ENCODE peak calls at places on chromosomes 12 and 14, in ten cellular contexts. W is CD4-positive, CD25-positive, alpha-beta regulatory T cell; T is adrenal gland; X is thoracic aorta; M is WERI-Rb-1; P is lower lobe of right lung; L is right lobe of liver; G is pancreas; I is brain microvascular endothelial cell; H is foreskin keratinocyte. K is an unnamed sample. For H3K27me3, the result is how much of the 10 kb centered on the place peaks cover.

GRCh38 chr12:13193403-13194100 is 3.0 kb upstream of the EMP1 start:
- DNase-seq in W (no peak), T (no peak), X (no peak), M (no peak), P (no peak), L (no peak), G (no peak), I (no peak), H (no peak), K (no peak)

GRCh38 chr12:65022960-65023359 is 98.1 kb downstream of the WIF1 start:
- DNase-seq in W (no peak), T (no peak), X (no peak), M (no peak), P (no peak), L (no peak), G (no peak), I (no peak), H (peak), K (no peak)

GRCh38 chr12:128992550-128992949 is 139.3 kb downstream of the GLT1D1 start:
- DNase-seq in W (no peak), T (no peak), X (no peak), M (no peak), P (no peak), L (no peak), G (no peak), I (no peak), H (no peak), K (no peak)

GRCh38 chr14:99232406-99233214 is 39.4 kb downstream of the BCL11B start:
- DNase-seq in W (no peak), T (no peak), X (no peak), M (no peak), P (no peak), L (no peak), G (no peak), I (no peak), H (no peak), K (no peak)

GRCh38 chr12:81815611-81816010 is 56.5 kb upstream of the PPFIA2 start:
- DNase-seq in W (no peak), T (no peak), X (no peak), M (no peak), P (no peak), L (no peak), G (no peak), I (no peak), H (peak), K (no peak)

GRCh38 chr14:90692826-90693225 is 123.4 kb downstream of the TTC7B start:
- DNase-seq in W (no peak), T (no peak), X (no peak), M (no peak), P (no peak), L (no peak), G (no peak), I (no peak), H (no peak), K (no peak)

GRCh38 chr12:117148642-117149041 is 41.6 kb downstream of the FBXO21 start:
- DNase-seq in W (no peak), T (no peak), X (no peak), M (no peak), P (no peak), L (no peak), G (no peak), I (no peak), H (no peak), K (no peak)

GRCh38 chr12:42285431-42285830 is 40.5 kb downstream of the ZCRB1 start:
- DNase-seq in W (no peak), T (no peak), X (no peak), M (no peak), P (no peak), L (no peak), G (no peak), I (no peak), H (no peak), K (no peak)

GRCh38 chr12:49664591-49665146 is 41.3 kb downstream of the PRPF40B start:
- DNase-seq in W (no peak), T (no peak), X (no peak), M (no peak), P (no peak), L (no peak), G (no peak), I (no peak), H (no peak), K (peak)

GRCh38 chr12:12331896-12332295 is 18.1 kb downstream of the MANSC1 start:
- DNase-seq in W (no peak), T (no peak), X (no peak), M (no peak), P (no peak), L (no peak), G (no peak), I (no peak), H (peak), K (no peak)

GRCh38 chr12:92030618-92031017 is 115.0 kb downstream of the BTG1 start:
- DNase-seq in W (peak), T (peak), X (no peak), M (no peak), P (no peak), L (no peak), G (no peak), I (peak), H (no peak), K (no peak)

GRCh38 chr12:82627799-82628198 is 58.9 kb upstream of the TMTC2 start:
- DNase-seq in W (no peak), T (no peak), X (no peak), M (no peak), P (no peak), L (no peak), G (no peak), I (peak), H (peak), K (no peak)

GRCh38 chr12:50101663-50102062 is 2.1 kb upstream of the GPD1 start:
- DNase-seq in W (no peak), T (no peak), X (no peak), M (peak), P (no peak), L (no peak), G (no peak), I (no peak), H (peak), K (peak)

GRCh38 chr14:68178282-68178681 is 358.7 kb downstream of the RAD51B start:
- DNase-seq in W (no peak), T (no peak), X (no peak), M (no peak), P (no peak), L (no peak), G (no peak), I (no peak), H (peak), K (no peak)

GRCh38 chr14:62158779-62159178 is 396.6 kb downstream of the SNAPC1 start:
- DNase-seq in W (no peak), T (no peak), X (no peak), M (no peak), P (no peak), L (no peak), G (no peak), I (peak), H (no peak), K (no peak)

GRCh38 chr12:129193263-129193871 is 340.1 kb downstream of the GLT1D1 start:
- DNase-seq in W (no peak), T (no peak), X (no peak), M (peak), P (no peak), L (no peak), G (no peak), I (peak), H (no peak), K (no peak)

GRCh38 chr12:75692883-75693282 is 181.5 kb upstream of the KRR1 start:
- DNase-seq in W (no peak), T (no peak), X (no peak), M (no peak), P (no peak), L (no peak), G (no peak), I (no peak), H (no peak), K (no peak)

GRCh38 chr12:6122211-6122610 is 2.3 kb downstream of the VWF start:
- DNase-seq in W (no peak), T (no peak), X (no peak), M (no peak), P (no peak), L (no peak), G (no peak), I (no peak), H (no peak), K (no peak)

GRCh38 chr12:68374315-68374982 is 42.3 kb upstream of the MDM1 start:
- DNase-seq in W (peak), T (no peak), X (no peak), M (no peak), P (no peak), L (no peak), G (no peak), I (no peak), H (peak), K (no peak)

GRCh38 chr12:93982847-93983315 is 165.5 kb upstream of the PLXNC1 start:
- DNase-seq in W (no peak), T (no peak), X (no peak), M (peak), P (no peak), L (no peak), G (no peak), I (peak), H (peak), K (peak)

GRCh38 chr14:79598339-79598738 is 613.0 kb downstream of the DIO2 start:
- DNase-seq in W (no peak), T (no peak), X (no peak), M (no peak), P (no peak), L (no peak), G (no peak), I (peak), H (no peak), K (no peak)

GRCh38 chr14:61520546-61520945 is 174.8 kb upstream of the HIF1A start:
- DNase-seq in W (no peak), T (no peak), X (no peak), M (no peak), P (no peak), L (no peak), G (no peak), I (no peak), H (no peak), K (no peak)

GRCh38 chr12:92719674-92720073 is 16.9 kb downstream of the PLEKHG7 start:
- DNase-seq in W (no peak), T (peak), X (no peak), M (no peak), P (no peak), L (no peak), G (no peak), I (peak), H (no peak), K (peak)

GRCh38 chr12:16458521-16459078 is 111.2 kb downstream of the MGST1 start:
- DNase-seq in W (no peak), T (no peak), X (no peak), M (no peak), P (no peak), L (no peak), G (no peak), I (no peak), H (no peak), K (no peak)

GRCh38 chr12:25800101-25800500 is 158.4 kb upstream of the RASSF8 start:
- DNase-seq in W (no peak), T (no peak), X (no peak), M (no peak), P (no peak), L (no peak), G (no peak), I (no peak), H (no peak), K (no peak)

GRCh38 chr12:121034906-121035305 is 4.1 kb downstream of the OASL start:
- DNase-seq in W (no peak), T (no peak), X (no peak), M (no peak), P (peak), L (no peak), G (no peak), I (no peak), H (no peak), K (peak)

GRCh38 chr12:2052861-2053674 is at the start of gene CACNA1C:
- DNase-seq in W (peak), T (no peak), X (no peak), M (peak), P (no peak), L (no peak), G (peak), I (no peak), H (peak), K (peak)

GRCh38 chr12:48903982-48904411 is 21.3 kb downstream of the FKBP11 start:
- DNase-seq in W (peak), T (peak), X (no peak), M (peak), P (peak), L (peak), G (peak), I (peak), H (peak), K (peak)

GRCh38 chr14:86961106-86961716 is 1031.8 kb downstream of the GALC start:
- DNase-seq in W (no peak), T (no peak), X (no peak), M (no peak), P (no peak), L (no peak), G (no peak), I (no peak), H (peak), K (no peak)

GRCh38 chr12:54004063-54004840 is 4.3 kb downstream of the HOXC9 start:
- DNase-seq in W (no peak), T (no peak), X (no peak), M (no peak), P (no peak), L (no peak), G (no peak), I (no peak), H (no peak), K (no peak)

GRCh38 chr12:54002278-54002914 is 2.4 kb downstream of the HOXC9 start:
- DNase-seq in W (no peak), T (no peak), X (no peak), M (no peak), P (no peak), L (no peak), G (no peak), I (no peak), H (no peak), K (no peak)

GRCh38 chr12:54002915-54003339 is 3.0 kb downstream of the HOXC9 start:
- DNase-seq in W (no peak), T (no peak), X (no peak), M (no peak), P (no peak), L (no peak), G (no peak), I (no peak), H (no peak), K (no peak)

GRCh38 chr12:54004841-54005530 is 3.8 kb upstream of the HOXC8 start:
- DNase-seq in W (no peak), T (no peak), X (no peak), M (no peak), P (no peak), L (no peak), G (no peak), I (no peak), H (no peak), K (no peak)

GRCh38 chr12:54003625-54004024 is 3.7 kb downstream of the HOXC9 start:
- DNase-seq in W (no peak), T (no peak), X (no peak), M (no peak), P (no peak), L (no peak), G (no peak), I (no peak), H (no peak), K (no peak)
- H3K27me3 ChIP-seq in W (half or more), T (under half), X (under half), M (under half), P (half or more), L (under half), G (under half), I (half or more), H (under half), K (under half)

GRCh38 chr12:113439606-113440030 is 17.4 kb downstream of the SDSL start:
- DNase-seq in W (no peak), T (peak), X (no peak), M (peak), P (no peak), L (no peak), G (peak), I (peak), H (peak), K (peak)

GRCh38 chr12:113438523-113439300 is 16.5 kb downstream of the SDSL start:
- DNase-seq in W (no peak), T (no peak), X (no peak), M (no peak), P (no peak), L (no peak), G (no peak), I (no peak), H (no peak), K (no peak)

GRCh38 chr12:113440947-113441782 is 19.0 kb downstream of the SDSL start:
- DNase-seq in W (no peak), T (no peak), X (no peak), M (no peak), P (no peak), L (no peak), G (no peak), I (no peak), H (no peak), K (no peak)

GRCh38 chr12:113439301-113439597 is 17.1 kb downstream of the SDSL start:
- DNase-seq in W (no peak), T (no peak), X (no peak), M (no peak), P (no peak), L (no peak), G (no peak), I (no peak), H (no peak), K (no peak)

GRCh38 chr12:113440336-113440735 is 18.2 kb downstream of the SDSL start:
- DNase-seq in W (no peak), T (no peak), X (no peak), M (no peak), P (no peak), L (no peak), G (no peak), I (no peak), H (no peak), K (no peak)
- H3K27me3 ChIP-seq in W (under half), T (under half), X (under half), M (under half), P (under half), L (under half), G (under half), I (under half), H (under half), K (under half)

GRCh38 chr12:108565976-108566375 is 3.6 kb downstream of the ISCU start:
- DNase-seq in W (no peak), T (peak), X (no peak), M (no peak), P (peak), L (peak), G (peak), I (peak), H (peak), K (peak)

GRCh38 chr12:108566452-108566851 is 4.1 kb downstream of the ISCU start:
- DNase-seq in W (no peak), T (peak), X (no peak), M (no peak), P (no peak), L (no peak), G (no peak), I (no peak), H (no peak), K (no peak)

GRCh38 chr12:108563135-108563803 is 873 bp downstream of the ISCU start:
- DNase-seq in W (peak), T (peak), X (peak), M (peak), P (peak), L (peak), G (peak), I (peak), H (peak), K (peak)

GRCh38 chr12:108563804-108564151 is 1.4 kb downstream of the ISCU start:
- DNase-seq in W (no peak), T (no peak), X (no peak), M (no peak), P (no peak), L (no peak), G (no peak), I (no peak), H (no peak), K (no peak)

DNA sequence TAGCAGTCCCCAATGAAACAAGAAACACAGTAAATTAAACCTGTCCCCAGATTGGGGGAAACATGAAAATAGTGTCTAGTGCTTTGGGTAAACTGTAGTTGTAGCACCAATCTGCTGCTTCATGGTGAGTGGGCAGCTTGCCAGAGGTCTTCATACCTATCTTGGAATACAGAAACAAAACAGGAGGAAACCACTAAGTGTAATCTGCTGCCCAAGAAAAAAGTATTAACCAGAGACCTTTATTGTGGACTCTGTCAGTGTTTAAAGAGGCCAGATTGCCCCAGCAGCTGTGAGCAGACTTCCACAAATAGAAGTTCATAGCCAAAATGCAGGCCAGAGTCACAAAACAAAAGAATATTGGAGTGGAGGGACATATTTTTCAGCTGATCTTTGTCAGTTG is 2.3 kb downstream of the ISCU start:
- DNase-seq in W (no peak), T (no peak), X (no peak), M (no peak), P (no peak), L (no peak), G (no peak), I (no peak), H (no peak), K (no peak)
- H3K27me3 ChIP-seq in W (under half), T (under half), X (under half), M (under half), P (under half), L (under half), G (under half), I (under half), H (under half), K (under half)

GRCh38 chr12:54032627-54033100 is at the start of gene HOXC5:
- DNase-seq in W (peak), T (peak), X (no peak), M (peak), P (no peak), L (no peak), G (peak), I (peak), H (peak), K (peak)

GRCh38 chr12:54032220-54032619 is 630 bp upstream of the HOXC5 start:
- DNase-seq in W (no peak), T (no peak), X (no peak), M (no peak), P (no peak), L (no peak), G (no peak), I (no peak), H (no peak), K (no peak)

GRCh38 chr12:54034784-54035310 is 2.0 kb downstream of the HOXC5 start:
- DNase-seq in W (no peak), T (no peak), X (no peak), M (no peak), P (no peak), L (no peak), G (no peak), I (no peak), H (no peak), K (no peak)

GRCh38 chr12:54033980-54034783 is 1.3 kb downstream of the HOXC5 start:
- DNase-seq in W (no peak), T (no peak), X (no peak), M (no peak), P (no peak), L (no peak), G (no peak), I (no peak), H (peak), K (no peak)

DNA sequence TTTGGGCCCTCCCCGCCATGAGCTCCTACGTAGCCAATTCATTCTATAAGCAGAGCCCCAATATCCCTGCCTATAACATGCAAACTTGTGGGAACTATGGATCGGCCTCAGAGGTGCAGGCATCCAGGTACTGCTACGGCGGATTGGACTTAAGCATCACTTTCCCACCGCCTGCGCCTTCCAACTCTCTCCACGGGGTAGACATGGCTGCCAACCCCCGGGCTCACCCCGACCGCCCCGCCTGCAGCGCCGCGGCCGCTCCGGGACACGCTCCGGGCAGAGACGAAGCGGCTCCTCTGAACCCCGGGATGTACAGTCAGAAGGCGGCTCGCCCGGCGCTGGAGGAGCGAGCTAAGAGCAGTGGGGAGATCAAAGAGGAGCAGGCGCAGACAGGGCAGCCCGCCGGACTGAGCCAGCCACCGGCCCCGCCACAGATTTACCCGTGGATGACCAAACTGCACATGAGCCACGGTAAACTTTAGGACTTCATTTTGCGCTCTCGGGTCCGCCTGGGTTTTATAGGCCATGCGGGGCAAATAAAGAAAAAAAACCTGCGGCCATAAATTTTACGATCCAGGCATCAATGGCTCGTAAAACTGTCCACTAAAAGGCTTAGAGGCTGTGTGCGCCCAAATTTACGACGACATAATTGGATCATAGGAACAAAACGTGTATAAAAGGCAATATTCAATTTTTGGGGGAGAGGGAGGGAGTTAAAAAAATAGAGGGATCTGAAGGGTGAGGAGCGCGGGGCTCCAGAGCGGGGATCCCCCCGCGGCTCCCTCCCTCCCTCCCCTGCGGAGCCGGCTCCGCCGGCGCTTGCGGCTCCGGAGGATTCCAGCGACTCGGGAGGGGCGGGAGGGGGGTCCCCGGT is 493 bp downstream of the HOXC5 start:
- DNase-seq in W (no peak), T (no peak), X (no peak), M (no peak), P (no peak), L (no peak), G (no peak), I (no peak), H (peak), K (no peak)
- H3K27me3 ChIP-seq in W (under half), T (under half), X (under half), M (under half), P (half or more), L (under half), G (under half), I (half or more), H (under half), K (under half)

GRCh38 chr12:114701104-114701414 is 17.1 kb upstream of the TBX3 start:
- DNase-seq in W (no peak), T (no peak), X (no peak), M (no peak), P (no peak), L (no peak), G (no peak), I (no peak), H (peak), K (peak)
- H3K27me3 ChIP-seq in W (under half), T (under half), X (under half), M (half or more), P (half or more), L (under half), G (under half), I (half or more), H (under half), K (under half)

GRCh38 chr14:25052921-25053320 is 3.0 kb upstream of the STXBP6 start:
- DNase-seq in W (no peak), T (no peak), X (no peak), M (no peak), P (no peak), L (no peak), G (no peak), I (no peak), H (no peak), K (no peak)
- H3K27me3 ChIP-seq in W (under half), T (under half), X (under half), M (half or more), P (under half), L (under half), G (under half), I (under half), H (half or more), K (under half)

K was measured in MG63.